ENCODE peak calls at places on chromosomes 5 and 9, in seven cellular contexts. M is PC-9, A is ovary, L is neural progenitor cell, T is HCT116, G is cardiac muscle cell, E is HepG2. O is an unnamed sample.

GRCh38 chr9:121532881-121533280 is 33.2 kb upstream of the GGTA1 start:
- DNase-seq in A (no peak), T (no peak), L (no peak), M (peak; percentile 17), G (no peak), E (no peak), O (no peak)

GRCh38 chr5:136066705-136067271 is 38.0 kb downstream of the TGFBI start:
- DNase-seq in E (peak; percentile 73), G (no peak), A (peak; percentile 41), L (no peak), M (no peak), T (no peak), O (no peak)

GRCh38 chr9:114177423-114178064 is 22.2 kb downstream of the COL27A1 start:
- DNase-seq in A (no peak), E (no peak), M (no peak), L (no peak), G (no peak), T (no peak), O (no peak)

GRCh38 chr5:124289641-124290201 is 456.7 kb downstream of the ZNF608 start:
- DNase-seq in T (peak; percentile 15), L (peak; percentile 49), M (no peak), G (no peak), E (peak; percentile 91), A (no peak), O (peak; percentile 22)

GRCh38 chr5:102090770-102091169 is 205.3 kb downstream of the SLCO4C1 start:
- DNase-seq in A (no peak), T (peak; percentile 36), M (no peak), L (peak; percentile 80), G (peak; percentile 72), E (peak; percentile 77), O (peak; percentile 24)

GRCh38 chr5:8923516-8923915 is 622.4 kb downstream of the SEMA5A start:
- DNase-seq in G (no peak), M (no peak), A (no peak), E (no peak), L (no peak), T (no peak), O (no peak)

GRCh38 chr9:90767523-90768100 is 34.0 kb upstream of the SYK start:
- DNase-seq in L (peak; percentile 34), G (no peak), M (no peak), E (no peak), A (no peak), T (no peak), O (no peak)

GRCh38 chr9:81207651-81208050 is 481.7 kb downstream of the TLE1 start:
- DNase-seq in T (no peak), M (no peak), L (no peak), G (no peak), E (no peak), A (no peak), O (no peak)

GRCh38 chr9:129441852-129442251 is 179.0 kb downstream of the C9orf50 start:
- DNase-seq in T (no peak), G (no peak), E (no peak), M (no peak), A (no peak), L (no peak), O (peak; percentile 64)

GRCh38 chr9:89474939-89475338 is 23.0 kb downstream of the SEMA4D start:
- DNase-seq in E (no peak), M (no peak), G (no peak), A (no peak), L (no peak), T (no peak), O (no peak)

GRCh38 chr9:93907551-93908199 is 47.5 kb downstream of the BARX1 start:
- DNase-seq in L (no peak), G (no peak), M (no peak), T (no peak), A (no peak), E (no peak), O (no peak)

GRCh38 chr9:93910598-93910997 is 44.6 kb downstream of the BARX1 start:
- DNase-seq in E (no peak), A (no peak), G (no peak), T (no peak), M (no peak), L (peak; percentile 22), O (no peak)

GRCh38 chr9:93910196-93910595 is 45.0 kb downstream of the BARX1 start:
- DNase-seq in T (no peak), L (no peak), G (no peak), E (no peak), A (no peak), M (no peak), O (no peak)

GRCh38 chr9:93909242-93909616 is 45.9 kb downstream of the BARX1 start:
- DNase-seq in M (no peak), G (no peak), T (no peak), E (no peak), A (no peak), L (no peak), O (no peak)

DNA sequence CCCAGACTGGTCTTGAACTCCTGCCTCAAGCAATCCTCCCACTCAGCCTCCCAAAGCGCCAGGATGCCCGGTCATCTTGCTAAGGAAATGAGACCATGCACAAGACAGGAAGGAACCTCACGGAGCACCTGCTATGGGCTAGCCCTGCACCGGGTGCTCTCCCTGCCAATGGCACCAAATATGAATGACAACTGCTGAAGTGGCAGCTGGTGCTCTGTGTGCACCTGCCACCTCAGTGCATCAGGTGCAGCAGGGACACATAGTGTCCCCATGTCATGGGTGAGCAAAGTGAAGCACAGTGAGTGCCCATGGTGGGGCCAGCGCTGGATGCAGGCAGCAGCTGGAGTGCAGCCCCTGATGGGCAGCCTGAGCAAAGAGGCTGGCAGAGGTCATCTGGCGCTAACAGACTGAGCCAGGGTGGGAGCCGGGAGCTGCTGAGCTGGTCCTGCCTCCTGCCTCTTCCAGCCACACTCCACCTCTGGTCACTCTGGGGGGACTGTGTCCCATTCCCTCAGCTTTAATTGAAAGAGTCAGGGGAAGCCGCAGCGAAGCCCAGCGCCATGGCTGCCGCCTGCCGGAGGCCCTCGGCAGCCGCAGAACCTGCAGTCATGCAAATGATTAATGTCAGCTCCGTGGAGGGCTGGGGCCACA is 46.4 kb downstream of the BARX1 start:
- DNase-seq in A (no peak), T (no peak), G (no peak), M (no peak), E (no peak), L (no peak), O (no peak)
- TF ChIP-seq CTCF in A (no peak), T (no peak), G (no peak), M (no peak), E (peak; percentile 32), L (peak; percentile 26), O (no peak)

GRCh38 chr9:27749838-27750237 is 176.6 kb upstream of the C9orf72 start:
- DNase-seq in E (no peak), L (no peak), G (no peak), M (no peak), T (no peak), A (no peak), O (no peak)
- H3K4me1 ChIP-seq in E (no peaks in the 10 kb centered on the region), L (no peaks in the 10 kb centered on the region), G (no peaks in the 10 kb centered on the region), M (no peaks in the 10 kb centered on the region), T (no peaks in the 10 kb centered on the region), A (no peaks in the 10 kb centered on the region), O (no peaks in the 10 kb centered on the region)

DNA sequence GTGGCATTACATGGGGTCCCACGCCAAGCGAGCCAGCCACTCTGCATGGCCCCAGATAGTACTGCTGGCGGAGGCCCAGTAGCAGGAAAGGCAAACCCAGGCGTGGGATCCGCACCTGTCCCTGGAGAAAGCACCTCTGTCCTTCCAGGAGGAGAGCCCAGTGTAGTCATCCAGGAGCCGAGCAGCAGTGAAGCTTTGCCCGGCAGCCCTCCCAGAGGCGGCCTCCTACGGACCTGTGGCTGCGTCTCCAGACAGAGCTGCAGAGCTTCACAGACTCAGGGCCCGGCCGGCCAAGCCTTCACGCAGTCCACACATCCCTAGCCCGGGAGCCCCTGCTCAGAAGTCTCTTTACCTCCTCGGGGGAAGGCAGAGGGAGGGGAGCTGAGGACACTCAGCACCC is 100.8 kb upstream of the PPP1R26 start:
- DNase-seq in T (no peak), M (no peak), A (no peak), G (no peak), E (no peak), L (no peak), O (no peak)
- H3K27ac ChIP-seq in T (no peak overlapping the region), M (no peak overlapping the region), A (no peak overlapping the region), G (no peak overlapping the region), E (no peak overlapping the region), L (no peak overlapping the region), O (no peak overlapping the region)

GRCh38 chr9:84669293-84670105 is at the start of gene NTRK2:
- DNase-seq in L (peak; percentile 69), A (peak; percentile 35), E (no peak), M (no peak), T (no peak), G (peak; percentile 58), O (peak; percentile 18)
- TF ChIP-seq CTCF in L (peak; percentile 44), A (no peak), E (no peak), M (no peak), T (no peak), G (no peak), O (no peak)

DNA sequence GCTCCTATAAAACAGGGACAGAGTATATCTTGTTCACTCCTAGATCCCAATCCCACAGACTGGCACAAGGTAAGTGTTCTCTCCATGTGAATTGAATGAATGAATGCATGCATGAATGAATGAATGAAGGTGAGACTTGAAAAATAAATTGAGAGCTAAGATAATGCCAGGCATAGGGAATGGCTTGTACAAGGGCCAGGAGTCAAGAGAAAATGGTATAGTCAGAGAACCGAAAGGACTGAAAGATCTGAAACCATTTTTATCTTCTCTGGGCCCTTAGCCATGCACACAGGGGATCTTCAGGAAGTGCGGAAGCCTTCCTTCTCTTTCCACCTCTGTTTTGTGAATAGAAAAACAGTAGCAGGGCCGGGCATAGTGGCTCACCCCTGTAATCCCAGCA is 48.4 kb upstream of the FABP6 start:
- DNase-seq in G (no peak), T (no peak), E (no peak), M (no peak), A (no peak), L (no peak), O (no peak)
- H3K4me1 ChIP-seq in G (no peaks in the 10 kb centered on the region), T (peaks cover 16% of the 10 kb centered on the region), E (no peaks in the 10 kb centered on the region), M (no peaks in the 10 kb centered on the region), A (no peaks in the 10 kb centered on the region), L (peaks cover 14% of the 10 kb centered on the region), O (no peaks in the 10 kb centered on the region)

DNA sequence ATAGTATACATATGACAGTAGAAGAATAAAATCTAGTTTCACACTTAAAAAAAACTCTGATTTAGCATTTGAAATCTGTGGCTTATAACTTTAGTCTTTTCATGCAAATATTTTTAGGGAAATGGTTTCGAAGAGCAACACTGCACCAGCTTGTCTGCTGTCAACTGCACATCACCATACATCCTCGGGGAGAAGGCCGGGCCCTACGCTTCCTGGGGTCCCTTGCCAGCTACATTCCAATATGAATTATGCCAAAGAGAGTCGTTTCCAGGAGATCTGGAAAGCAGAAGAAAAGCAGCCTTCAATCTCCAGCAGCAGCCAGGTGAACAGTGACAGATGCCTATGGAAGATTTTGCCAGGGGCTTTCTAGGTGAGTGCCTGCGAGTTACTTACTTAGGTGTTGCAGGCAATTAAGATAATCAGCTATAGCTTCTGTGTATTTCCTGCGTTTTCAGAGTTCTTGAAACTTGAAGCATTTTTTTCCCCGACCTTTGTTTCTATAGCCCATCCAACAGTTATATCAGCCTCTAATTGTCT is 166.7 kb downstream of the TRPM3 start:
- DNase-seq in E (no peak), G (no peak), L (peak; percentile 9), M (no peak), T (no peak), A (no peak), O (no peak)
- H3K27ac ChIP-seq in E (no peak overlapping the region), G (no peak overlapping the region), L (peak overlapping the region; percentile 60), M (peak overlapping the region; percentile 39), T (no peak overlapping the region), A (no peak overlapping the region), O (no peak overlapping the region)

O was measured in colonic mucosa.